ENCODE peak calls at places on chromosome 4, in eight cellular contexts. F is DMS 273 treated with DMSO at 0.1 percent for 48 hours; T is HEK293T; Q is kidney epithelial cell; J is adrenal gland; A is naive thymus-derived CD4-positive, alpha-beta T cell; N is right lobe of liver; U is astrocyte of the spinal cord. R is an unnamed sample.

GRCh38 chr4:41258783-41259182 is 2.1 kb downstream of the UCHL1 start:
- DNase-seq in U (peak), F (no peak), Q (peak), N (no peak), T (peak), J (peak), A (no peak), R (peak)

GRCh38 chr4:73019462-73020047 is 50.0 kb downstream of the COX18 start:
- DNase-seq in T (peak), A (peak), N (no peak), U (peak), J (peak), Q (peak), F (no peak), R (no peak)

GRCh38 chr4:24078347-24078962 is 188.6 kb upstream of the PPARGC1A start:
- DNase-seq in Q (no peak), J (no peak), N (no peak), A (no peak), T (no peak), F (no peak), U (no peak), R (no peak)

GRCh38 chr4:72744103-72744725 is 175.2 kb upstream of the ADAMTS3 start:
- DNase-seq in U (peak), T (no peak), N (no peak), A (no peak), F (no peak), J (no peak), Q (no peak), R (no peak)

GRCh38 chr4:92106816-92107215 is 196.9 kb upstream of the GRID2 start:
- DNase-seq in F (no peak), T (no peak), U (no peak), Q (no peak), A (no peak), N (no peak), J (no peak), R (no peak)

GRCh38 chr4:128649575-128650205 is 159.8 kb upstream of the JADE1 start:
- DNase-seq in Q (peak), T (no peak), N (no peak), F (no peak), A (no peak), J (no peak), U (peak), R (no peak)

GRCh38 chr4:152705918-152706317 is 26.1 kb upstream of the TMEM154 start:
- DNase-seq in N (no peak), T (no peak), J (no peak), F (no peak), Q (no peak), A (no peak), U (no peak), R (no peak)

GRCh38 chr4:76078033-76078613 is 3.6 kb downstream of the ART3 start:
- DNase-seq in U (peak), N (no peak), Q (no peak), A (no peak), T (no peak), J (no peak), F (no peak), R (no peak)

GRCh38 chr4:1871471-1872021 is 353 bp downstream of the NSD2 start:
- DNase-seq in U (no peak), T (peak), Q (no peak), N (no peak), A (no peak), F (no peak), J (peak), R (no peak)

GRCh38 chr4:10879411-10880110 is 195.0 kb upstream of the CLNK start:
- DNase-seq in Q (no peak), U (peak), T (no peak), J (no peak), N (no peak), F (no peak), A (no peak), R (peak)

GRCh38 chr4:40212674-40213504 is 16.1 kb downstream of the RHOH start:
- DNase-seq in J (no peak), Q (no peak), N (no peak), A (no peak), F (no peak), U (peak), T (no peak), R (no peak)

GRCh38 chr4:176791591-176792347 is 953 bp downstream of the VEGFC start:
- DNase-seq in T (peak), U (peak), A (no peak), F (no peak), Q (no peak), J (peak), N (no peak), R (no peak)

GRCh38 chr4:32661229-32661628 is 1941.1 kb downstream of the PCDH7 start:
- DNase-seq in N (no peak), F (no peak), U (no peak), J (no peak), Q (no peak), A (no peak), T (no peak), R (no peak)

GRCh38 chr4:120517966-120518365 is 404.6 kb downstream of the PRDM5 start:
- DNase-seq in N (peak), U (peak), T (no peak), A (no peak), F (no peak), J (peak), Q (peak), R (peak)

GRCh38 chr4:182978152-182978827 is 61.1 kb upstream of the DCTD start:
- DNase-seq in A (no peak), N (no peak), U (peak), T (no peak), J (no peak), F (no peak), Q (peak), R (no peak)

GRCh38 chr4:169220854-169221311 is 49.9 kb downstream of the SH3RF1 start:
- DNase-seq in F (no peak), A (no peak), U (no peak), J (no peak), N (no peak), Q (no peak), T (no peak), R (no peak)